ENCODE peak calls at places on chromosome 20, in four cellular contexts. One of them, this sample, is unnamed.

GRCh38 chr20:4555188-4555893 is 166.4 kb upstream of the PRND start:
- DNase-seq in H1: no peak
- DNase-seq in GM12878: no peak
- DNase-seq in HepG2: no peak
- DNase-seq in this sample: no peak

GRCh38 chr20:23151008-23151703 is 65.0 kb upstream of the CD93 start:
- DNase-seq in H1: no peak
- DNase-seq in GM12878: no peak
- DNase-seq in HepG2: no peak
- DNase-seq in this sample: no peak

GRCh38 chr20:4989570-4989969 is 11.7 kb downstream of the SLC23A2 start:
- DNase-seq in H1: no peak
- DNase-seq in GM12878: peak
- DNase-seq in HepG2: no peak
- DNase-seq in this sample: no peak

GRCh38 chr20:64212750-64213149 is 42.8 kb upstream of the PCMTD2 start:
- DNase-seq in H1: no peak
- DNase-seq in GM12878: no peak
- DNase-seq in HepG2: no peak
- DNase-seq in this sample: no peak

GRCh38 chr20:62804632-62805364 is at the start of gene OGFR:
- DNase-seq in H1: no peak
- DNase-seq in GM12878: no peak
- DNase-seq in HepG2: no peak
- DNase-seq in this sample: peak

GRCh38 chr20:53934421-53935352 is 135.7 kb downstream of the BCAS1 start:
- DNase-seq in H1: no peak
- DNase-seq in GM12878: no peak
- DNase-seq in HepG2: no peak
- DNase-seq in this sample: no peak

GRCh38 chr20:41172296-41173140 is 35.2 kb downstream of the PLCG1 start:
- DNase-seq in H1: no peak
- DNase-seq in GM12878: no peak
- DNase-seq in HepG2: no peak
- DNase-seq in this sample: no peak

GRCh38 chr20:36866681-36867485 is 9.1 kb upstream of the TLDC2 start:
- DNase-seq in H1: no peak
- DNase-seq in GM12878: no peak
- DNase-seq in HepG2: no peak
- DNase-seq in this sample: no peak

GRCh38 chr20:10178727-10179313 is 39.8 kb upstream of the SNAP25 start:
- DNase-seq in H1: no peak
- DNase-seq in GM12878: no peak
- DNase-seq in HepG2: no peak
- DNase-seq in this sample: no peak

GRCh38 chr20:62536731-62537401 is 61.1 kb upstream of the GATA5 start:
- DNase-seq in H1: no peak
- DNase-seq in GM12878: no peak
- DNase-seq in HepG2: no peak
- DNase-seq in this sample: no peak

GRCh38 chr20:19777981-19778380 is 19.9 kb downstream of the RIN2 start:
- DNase-seq in H1: no peak
- DNase-seq in GM12878: no peak
- DNase-seq in HepG2: no peak
- DNase-seq in this sample: no peak

GRCh38 chr20:64010711-64011237 is 25.2 kb upstream of the C20orf204 start:
- DNase-seq in H1: no peak
- DNase-seq in GM12878: peak
- DNase-seq in HepG2: no peak
- DNase-seq in this sample: no peak

GRCh38 chr20:13813910-13814309 is 29.1 kb downstream of the NDUFAF5 start:
- DNase-seq in H1: no peak
- DNase-seq in GM12878: no peak
- DNase-seq in HepG2: no peak
- DNase-seq in this sample: no peak

GRCh38 chr20:53933232-53933846 is 137.1 kb downstream of the BCAS1 start:
- DNase-seq in H1: no peak
- DNase-seq in GM12878: no peak
- DNase-seq in HepG2: no peak
- DNase-seq in this sample: no peak

GRCh38 chr20:21004386-21005076 is 101.6 kb downstream of the LINC00237 start:
- DNase-seq in H1: no peak
- DNase-seq in GM12878: no peak
- DNase-seq in HepG2: peak
- DNase-seq in this sample: no peak

GRCh38 chr20:19457551-19457950 is 245.1 kb downstream of the SLC24A3 start:
- DNase-seq in H1: no peak
- DNase-seq in GM12878: no peak
- DNase-seq in HepG2: no peak
- DNase-seq in this sample: no peak

GRCh38 chr20:63314015-63314471 is 21.1 kb downstream of the COL20A1 start:
- DNase-seq in H1: no peak
- DNase-seq in GM12878: no peak
- DNase-seq in HepG2: no peak
- DNase-seq in this sample: no peak

GRCh38 chr20:17759449-17759848 is 59.7 kb downstream of the BANF2 start:
- DNase-seq in H1: no peak
- DNase-seq in GM12878: no peak
- DNase-seq in HepG2: no peak
- DNase-seq in this sample: no peak

GRCh38 chr20:5549200-5549599 is 201.0 kb upstream of the SHLD1 start:
- DNase-seq in H1: no peak
- DNase-seq in GM12878: no peak
- DNase-seq in HepG2: no peak
- DNase-seq in this sample: no peak

GRCh38 chr20:36572701-36573102 is 695 bp upstream of the TGIF2 start:
- DNase-seq in H1: no peak
- DNase-seq in GM12878: no peak
- DNase-seq in HepG2: peak
- DNase-seq in this sample: peak

GRCh38 chr20:21372016-21372415 is 25.3 kb downstream of the NKX2-4 start:
- DNase-seq in H1: no peak
- DNase-seq in GM12878: no peak
- DNase-seq in HepG2: no peak
- DNase-seq in this sample: no peak

GRCh38 chr20:11153819-11154218 is 480.0 kb upstream of the JAG1 start:
- DNase-seq in H1: no peak
- DNase-seq in GM12878: no peak
- DNase-seq in HepG2: no peak
- DNase-seq in this sample: no peak

GRCh38 chr20:10730629-10731183 is 56.9 kb upstream of the JAG1 start:
- DNase-seq in H1: no peak
- DNase-seq in GM12878: no peak
- DNase-seq in HepG2: no peak
- DNase-seq in this sample: no peak

GRCh38 chr20:60057866-60058807 is 99.9 kb downstream of the CDH26 start:
- DNase-seq in H1: no peak
- DNase-seq in GM12878: no peak
- DNase-seq in HepG2: no peak
- DNase-seq in this sample: peak

GRCh38 chr20:62122659-62123449 is 579 bp downstream of the LSM14B start:
- DNase-seq in H1: no peak
- DNase-seq in GM12878: no peak
- DNase-seq in HepG2: no peak
- DNase-seq in this sample: peak

GRCh38 chr20:454951-455350 is 7.4 kb downstream of the TBC1D20 start:
- DNase-seq in H1: no peak
- DNase-seq in GM12878: no peak
- DNase-seq in HepG2: no peak
- DNase-seq in this sample: no peak

GRCh38 chr20:19628570-19629134 is 129.4 kb upstream of the RIN2 start:
- DNase-seq in H1: peak
- DNase-seq in GM12878: peak
- DNase-seq in HepG2: peak
- DNase-seq in this sample: peak

GRCh38 chr20:17803765-17804164 is 104.0 kb downstream of the BANF2 start:
- DNase-seq in H1: no peak
- DNase-seq in GM12878: no peak
- DNase-seq in HepG2: peak
- DNase-seq in this sample: no peak

GRCh38 chr20:59837623-59838394 is 95.6 kb downstream of the SYCP2 start:
- DNase-seq in H1: no peak
- DNase-seq in GM12878: peak
- DNase-seq in HepG2: no peak
- DNase-seq in this sample: no peak

GRCh38 chr20:31811198-31811597 is 8.0 kb upstream of the MYLK2 start:
- DNase-seq in H1: no peak
- DNase-seq in GM12878: no peak
- DNase-seq in HepG2: no peak
- DNase-seq in this sample: no peak

GRCh38 chr20:31813611-31814010 is 5.5 kb upstream of the MYLK2 start:
- DNase-seq in H1: no peak
- DNase-seq in GM12878: no peak
- DNase-seq in HepG2: no peak
- DNase-seq in this sample: no peak

GRCh38 chr20:31809656-31810055 is 9.5 kb upstream of the MYLK2 start:
- DNase-seq in H1: no peak
- DNase-seq in GM12878: no peak
- DNase-seq in HepG2: no peak
- DNase-seq in this sample: no peak

GRCh38 chr20:31815408-31816188 is 3.6 kb upstream of the MYLK2 start:
- DNase-seq in H1: no peak
- DNase-seq in GM12878: no peak
- DNase-seq in HepG2: no peak
- DNase-seq in this sample: no peak

DNA sequence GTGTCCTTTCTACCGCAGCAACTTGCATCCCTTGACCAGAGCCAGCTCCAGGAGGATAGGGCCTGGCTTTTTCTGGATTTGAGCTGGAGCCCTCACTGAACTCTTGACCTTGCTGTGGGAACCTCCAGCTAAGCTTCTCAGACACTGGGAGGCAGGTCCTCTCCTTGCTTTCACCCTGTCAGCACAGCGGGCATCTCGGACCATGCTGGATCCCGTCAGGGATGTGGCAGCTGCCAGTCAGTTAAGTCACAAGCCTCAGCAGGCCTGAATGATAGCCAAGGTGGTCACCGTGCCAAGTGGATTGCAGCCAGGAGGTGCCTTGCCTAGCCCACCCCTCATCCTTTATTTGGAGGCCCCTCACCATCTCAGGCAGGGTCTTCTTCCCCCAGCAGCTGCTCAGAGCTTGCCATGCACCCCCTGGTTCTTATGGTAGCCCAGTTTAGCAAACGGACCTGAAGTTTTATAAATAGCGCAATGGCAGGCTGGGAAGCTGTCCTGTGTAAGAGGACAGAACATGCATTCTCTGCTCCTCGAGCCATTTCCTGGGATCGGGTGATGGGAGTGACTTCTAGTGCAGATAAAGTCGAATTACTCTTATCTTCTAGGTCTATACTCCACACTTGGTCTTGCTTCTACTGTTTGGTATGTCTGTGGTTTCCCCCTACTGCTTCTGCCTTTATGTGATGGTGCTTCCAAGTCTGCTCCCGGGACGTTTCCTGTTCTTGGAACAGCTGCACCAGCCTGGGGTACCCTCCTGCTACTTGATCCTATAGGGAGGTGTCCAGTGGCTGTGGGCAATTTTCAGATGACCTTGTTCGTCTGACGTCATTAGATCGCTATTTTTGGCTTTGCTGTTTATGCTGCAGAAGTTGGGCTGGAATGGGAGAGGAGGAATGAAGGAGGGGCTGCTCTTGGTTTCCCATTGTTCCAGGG is 7.1 kb upstream of the MYLK2 start:
- DNase-seq in H1: no peak
- DNase-seq in GM12878: no peak
- DNase-seq in HepG2: no peak
- DNase-seq in this sample: no peak
- TF ChIP-seq SUZ12 in H1: no peak
- TF ChIP-seq SUZ12 in GM12878: no peak
- TF ChIP-seq SUZ12 in HepG2: no peak
- TF ChIP-seq SUZ12 in this sample: no peak

GRCh38 chr20:33370296-33370695 is 31.0 kb downstream of the CDK5RAP1 start:
- DNase-seq in H1: no peak
- DNase-seq in GM12878: no peak
- DNase-seq in HepG2: no peak
- DNase-seq in this sample: no peak
- TF ChIP-seq SP1 in H1: no peak
- TF ChIP-seq SP1 in GM12878: no peak
- TF ChIP-seq SP1 in HepG2: no peak
- TF ChIP-seq SP1 in this sample: no peak

DNA sequence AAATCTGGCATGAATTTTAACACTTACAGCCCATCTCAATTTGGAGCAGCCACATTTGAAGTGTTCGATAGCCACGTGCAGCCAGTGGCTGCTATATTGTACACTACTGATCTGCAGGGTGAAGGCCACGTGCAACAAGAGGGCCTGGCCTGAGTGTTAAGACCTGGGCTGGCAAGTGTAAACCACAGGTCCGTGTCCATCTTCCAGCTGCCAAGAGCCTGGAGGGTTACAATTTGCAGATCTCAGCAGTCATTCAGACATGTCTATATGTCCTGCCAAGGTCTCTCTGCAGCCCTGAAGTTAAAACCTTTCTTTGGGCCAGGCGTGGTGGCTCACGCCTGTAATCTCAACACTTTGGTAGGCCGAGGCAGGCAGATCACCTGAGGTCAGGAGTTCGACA is 14.1 kb downstream of the SGK2 start:
- DNase-seq in H1: no peak
- DNase-seq in GM12878: no peak
- DNase-seq in HepG2: no peak
- DNase-seq in this sample: no peak
- TF ChIP-seq SUZ12 in H1: no peak
- TF ChIP-seq SUZ12 in GM12878: no peak
- TF ChIP-seq SUZ12 in HepG2: no peak
- TF ChIP-seq SUZ12 in this sample: no peak

GRCh38 chr20:56205350-56205749 is 43.2 kb upstream of the MC3R start:
- DNase-seq in H1: no peak
- DNase-seq in GM12878: no peak
- DNase-seq in HepG2: no peak
- DNase-seq in this sample: no peak

GRCh38 chr20:56204206-56204605 is 44.3 kb upstream of the MC3R start:
- DNase-seq in H1: no peak
- DNase-seq in GM12878: no peak
- DNase-seq in HepG2: no peak
- DNase-seq in this sample: no peak

GRCh38 chr20:56200456-56200855 is 48.1 kb upstream of the MC3R start:
- DNase-seq in H1: no peak
- DNase-seq in GM12878: no peak
- DNase-seq in HepG2: peak
- DNase-seq in this sample: peak

GRCh38 chr20:56207656-56208055 is 40.9 kb upstream of the MC3R start:
- DNase-seq in H1: no peak
- DNase-seq in GM12878: no peak
- DNase-seq in HepG2: no peak
- DNase-seq in this sample: no peak

GRCh38 chr20:56202493-56203077 is 45.9 kb upstream of the MC3R start:
- DNase-seq in H1: no peak
- DNase-seq in GM12878: no peak
- DNase-seq in HepG2: peak
- DNase-seq in this sample: no peak
- TF ChIP-seq SP1 in H1: no peak
- TF ChIP-seq SP1 in GM12878: no peak
- TF ChIP-seq SP1 in HepG2: no peak
- TF ChIP-seq SP1 in this sample: no peak